ENCODE peak calls at places on chromosomes 13 and 19, in ten cellular contexts. One of them, this sample, is unnamed.

GRCh38 chr19:42422576-42423461 is 4.4 kb downstream of the LIPE start:
- DNase-seq in hepatocyte: peak; percentile 66
- DNase-seq in heart left ventricle: no peak
- DNase-seq in HepG2: peak; percentile 59
- DNase-seq in HFF-Myc: no peak
- DNase-seq in NB4: peak; percentile 52
- DNase-seq in gastrocnemius medialis: no peak
- DNase-seq in right atrium auricular region: no peak
- DNase-seq in A549: no peak
- DNase-seq in CD8-positive, alpha-beta T cell: peak; percentile 32
- DNase-seq in this sample: peak; percentile 49

GRCh38 chr19:31214086-31214485 is 135.2 kb downstream of the TSHZ3 start:
- DNase-seq in CD8-positive, alpha-beta T cell: peak; percentile 78
- DNase-seq in gastrocnemius medialis: peak; percentile 56
- DNase-seq in NB4: peak; percentile 87
- DNase-seq in A549: peak; percentile 80
- DNase-seq in right atrium auricular region: peak; percentile 77
- DNase-seq in HFF-Myc: peak; percentile 98
- DNase-seq in HepG2: no peak
- DNase-seq in hepatocyte: peak; percentile 73
- DNase-seq in heart left ventricle: peak; percentile 71
- DNase-seq in this sample: peak; percentile 41

GRCh38 chr19:33683881-33684549 is 62.3 kb downstream of the CHST8 start:
- DNase-seq in HFF-Myc: peak; percentile 3
- DNase-seq in NB4: peak; percentile 36
- DNase-seq in A549: peak; percentile 49
- DNase-seq in hepatocyte: peak; percentile 86
- DNase-seq in HepG2: peak; percentile 7
- DNase-seq in gastrocnemius medialis: no peak
- DNase-seq in heart left ventricle: peak; percentile 65
- DNase-seq in right atrium auricular region: no peak
- DNase-seq in CD8-positive, alpha-beta T cell: no peak
- DNase-seq in this sample: peak; percentile 33

GRCh38 chr19:14699641-14700040 is 9.8 kb downstream of the ZNF333 start:
- DNase-seq in right atrium auricular region: no peak
- DNase-seq in gastrocnemius medialis: no peak
- DNase-seq in hepatocyte: no peak
- DNase-seq in HFF-Myc: no peak
- DNase-seq in NB4: peak; percentile 56
- DNase-seq in A549: no peak
- DNase-seq in CD8-positive, alpha-beta T cell: no peak
- DNase-seq in heart left ventricle: no peak
- DNase-seq in HepG2: no peak
- DNase-seq in this sample: no peak

GRCh38 chr19:20607943-20608342 is 42.4 kb upstream of the ZNF737 start:
- DNase-seq in gastrocnemius medialis: no peak
- DNase-seq in A549: no peak
- DNase-seq in HepG2: no peak
- DNase-seq in right atrium auricular region: no peak
- DNase-seq in CD8-positive, alpha-beta T cell: no peak
- DNase-seq in hepatocyte: no peak
- DNase-seq in HFF-Myc: no peak
- DNase-seq in heart left ventricle: no peak
- DNase-seq in NB4: no peak
- DNase-seq in this sample: no peak

GRCh38 chr13:20525144-20525600 is 485 bp downstream of the CRYL1 start:
- DNase-seq in HepG2: peak; percentile 15
- DNase-seq in right atrium auricular region: no peak
- DNase-seq in hepatocyte: peak; percentile 50
- DNase-seq in A549: no peak
- DNase-seq in CD8-positive, alpha-beta T cell: no peak
- DNase-seq in HFF-Myc: no peak
- DNase-seq in NB4: no peak
- DNase-seq in gastrocnemius medialis: peak; percentile 13
- DNase-seq in heart left ventricle: peak; percentile 71
- DNase-seq in this sample: no peak

GRCh38 chr13:74045583-74045982 is 88.6 kb downstream of the KLF12 start:
- DNase-seq in NB4: no peak
- DNase-seq in right atrium auricular region: no peak
- DNase-seq in CD8-positive, alpha-beta T cell: no peak
- DNase-seq in A549: no peak
- DNase-seq in hepatocyte: no peak
- DNase-seq in heart left ventricle: no peak
- DNase-seq in HFF-Myc: no peak
- DNase-seq in HepG2: no peak
- DNase-seq in gastrocnemius medialis: no peak
- DNase-seq in this sample: no peak

GRCh38 chr19:41123716-41124244 is 9.5 kb downstream of the CYP2F1 start:
- DNase-seq in CD8-positive, alpha-beta T cell: no peak
- DNase-seq in gastrocnemius medialis: no peak
- DNase-seq in A549: no peak
- DNase-seq in hepatocyte: no peak
- DNase-seq in HFF-Myc: no peak
- DNase-seq in HepG2: no peak
- DNase-seq in NB4: no peak
- DNase-seq in heart left ventricle: no peak
- DNase-seq in right atrium auricular region: no peak
- DNase-seq in this sample: no peak

GRCh38 chr19:38975861-38976271 is 324 bp upstream of the FBXO17 start:
- DNase-seq in CD8-positive, alpha-beta T cell: no peak
- DNase-seq in right atrium auricular region: no peak
- DNase-seq in heart left ventricle: no peak
- DNase-seq in HFF-Myc: no peak
- DNase-seq in HepG2: peak; percentile 60
- DNase-seq in NB4: no peak
- DNase-seq in gastrocnemius medialis: no peak
- DNase-seq in hepatocyte: peak; percentile 70
- DNase-seq in A549: peak; percentile 71
- DNase-seq in this sample: no peak

GRCh38 chr19:34495416-34495815 is 13.9 kb downstream of the WTIP start:
- DNase-seq in HepG2: no peak
- DNase-seq in right atrium auricular region: no peak
- DNase-seq in A549: no peak
- DNase-seq in heart left ventricle: no peak
- DNase-seq in gastrocnemius medialis: no peak
- DNase-seq in hepatocyte: no peak
- DNase-seq in HFF-Myc: no peak
- DNase-seq in NB4: no peak
- DNase-seq in CD8-positive, alpha-beta T cell: no peak
- DNase-seq in this sample: no peak

GRCh38 chr13:98959299-98959698 is 18.6 kb downstream of the DOCK9 start:
- DNase-seq in A549: no peak
- DNase-seq in heart left ventricle: no peak
- DNase-seq in gastrocnemius medialis: no peak
- DNase-seq in HepG2: no peak
- DNase-seq in HFF-Myc: no peak
- DNase-seq in hepatocyte: no peak
- DNase-seq in right atrium auricular region: no peak
- DNase-seq in CD8-positive, alpha-beta T cell: no peak
- DNase-seq in NB4: no peak
- DNase-seq in this sample: no peak

GRCh38 chr13:76812971-76813691 is 73.1 kb downstream of the KCTD12 start:
- DNase-seq in HFF-Myc: no peak
- DNase-seq in heart left ventricle: no peak
- DNase-seq in CD8-positive, alpha-beta T cell: no peak
- DNase-seq in right atrium auricular region: peak; percentile 81
- DNase-seq in hepatocyte: no peak
- DNase-seq in NB4: no peak
- DNase-seq in A549: no peak
- DNase-seq in gastrocnemius medialis: peak; percentile 11
- DNase-seq in HepG2: no peak
- DNase-seq in this sample: peak; percentile 77

GRCh38 chr19:12665646-12666304 is 767 bp downstream of the MAN2B1 start:
- DNase-seq in hepatocyte: no peak
- DNase-seq in A549: no peak
- DNase-seq in NB4: peak; percentile 36
- DNase-seq in CD8-positive, alpha-beta T cell: no peak
- DNase-seq in HFF-Myc: no peak
- DNase-seq in gastrocnemius medialis: no peak
- DNase-seq in right atrium auricular region: no peak
- DNase-seq in heart left ventricle: no peak
- DNase-seq in HepG2: no peak
- DNase-seq in this sample: no peak

DNA sequence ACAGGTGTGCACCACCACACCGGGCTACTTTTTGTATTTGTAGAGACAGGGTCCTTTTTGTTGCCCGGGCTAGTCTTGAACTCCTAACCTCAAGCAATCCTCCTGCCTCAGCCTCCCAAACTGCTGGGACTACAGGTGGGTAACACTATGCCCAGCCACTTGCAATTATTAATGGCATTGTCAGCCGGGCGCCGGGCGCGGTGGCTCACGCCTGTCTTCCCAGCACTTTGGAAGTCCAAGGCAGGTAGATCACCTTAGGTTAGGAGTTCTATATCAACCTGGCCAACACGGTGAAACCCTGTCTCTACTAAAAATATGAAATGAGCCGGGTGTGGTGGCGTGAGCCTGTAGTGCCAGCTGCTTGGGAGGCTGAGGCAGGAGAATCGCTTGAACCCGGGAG is 2.7 kb upstream of the MEX3D start:
- DNase-seq in hepatocyte: no peak
- DNase-seq in heart left ventricle: no peak
- DNase-seq in CD8-positive, alpha-beta T cell: no peak
- DNase-seq in NB4: no peak
- DNase-seq in HFF-Myc: no peak
- DNase-seq in HepG2: no peak
- DNase-seq in right atrium auricular region: no peak
- DNase-seq in gastrocnemius medialis: no peak
- DNase-seq in A549: no peak
- DNase-seq in this sample: no peak
- H3K4me3 ChIP-seq in hepatocyte: no peak overlapping the region
- H3K4me3 ChIP-seq in heart left ventricle: no peak overlapping the region
- H3K4me3 ChIP-seq in CD8-positive, alpha-beta T cell: no peak overlapping the region
- H3K4me3 ChIP-seq in NB4: no peak overlapping the region
- H3K4me3 ChIP-seq in HFF-Myc: no peak overlapping the region
- H3K4me3 ChIP-seq in HepG2: no peak overlapping the region
- H3K4me3 ChIP-seq in right atrium auricular region: no peak overlapping the region
- H3K4me3 ChIP-seq in gastrocnemius medialis: no peak overlapping the region
- H3K4me3 ChIP-seq in A549: no peak overlapping the region
- H3K4me3 ChIP-seq in this sample: no peak overlapping the region

GRCh38 chr13:49977992-49978391 is 18.9 kb upstream of the TRIM13 start:
- DNase-seq in heart left ventricle: no peak
- DNase-seq in gastrocnemius medialis: no peak
- DNase-seq in CD8-positive, alpha-beta T cell: no peak
- DNase-seq in HFF-Myc: no peak
- DNase-seq in NB4: peak; percentile 71
- DNase-seq in A549: no peak
- DNase-seq in HepG2: no peak
- DNase-seq in hepatocyte: no peak
- DNase-seq in right atrium auricular region: no peak
- DNase-seq in this sample: no peak
- TF ChIP-seq CTCF in heart left ventricle: no peak
- TF ChIP-seq CTCF in gastrocnemius medialis: no peak
- TF ChIP-seq CTCF in CD8-positive, alpha-beta T cell: no peak
- TF ChIP-seq CTCF in HFF-Myc: no peak
- TF ChIP-seq CTCF in NB4: no peak
- TF ChIP-seq CTCF in A549: no peak
- TF ChIP-seq CTCF in HepG2: no peak
- TF ChIP-seq CTCF in hepatocyte: no peak
- TF ChIP-seq CTCF in right atrium auricular region: no peak
- TF ChIP-seq CTCF in this sample: no peak

DNA sequence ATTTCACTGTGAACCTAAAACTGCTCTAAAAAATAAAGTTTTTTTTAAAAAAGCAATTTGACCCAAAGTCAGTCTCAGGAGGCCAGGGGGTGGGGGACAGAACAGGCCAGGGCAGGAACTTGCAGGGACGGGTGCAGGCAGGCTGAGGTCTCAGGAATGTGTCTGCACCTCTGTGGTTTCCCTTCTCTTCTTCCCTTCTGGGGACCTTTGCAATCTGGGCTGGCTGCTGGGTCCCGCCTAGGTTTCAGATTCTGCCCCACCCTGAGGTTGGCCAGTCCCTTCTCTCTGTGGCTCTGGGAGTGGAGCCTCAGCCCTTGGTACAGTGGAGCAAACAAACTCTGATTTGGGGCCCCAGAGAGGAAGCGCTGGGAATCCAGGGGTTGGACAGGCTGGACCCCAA is 5.3 kb upstream of the F2RL3 start:
- DNase-seq in HepG2: no peak
- DNase-seq in heart left ventricle: no peak
- DNase-seq in NB4: no peak
- DNase-seq in gastrocnemius medialis: no peak
- DNase-seq in A549: no peak
- DNase-seq in hepatocyte: no peak
- DNase-seq in right atrium auricular region: no peak
- DNase-seq in HFF-Myc: no peak
- DNase-seq in CD8-positive, alpha-beta T cell: no peak
- DNase-seq in this sample: no peak
- H3K4me3 ChIP-seq in HepG2: no peak overlapping the region
- H3K4me3 ChIP-seq in heart left ventricle: no peak overlapping the region
- H3K4me3 ChIP-seq in NB4: no peak overlapping the region
- H3K4me3 ChIP-seq in gastrocnemius medialis: no peak overlapping the region
- H3K4me3 ChIP-seq in A549: no peak overlapping the region
- H3K4me3 ChIP-seq in hepatocyte: no peak overlapping the region
- H3K4me3 ChIP-seq in right atrium auricular region: no peak overlapping the region
- H3K4me3 ChIP-seq in HFF-Myc: no peak overlapping the region
- H3K4me3 ChIP-seq in CD8-positive, alpha-beta T cell: no peak overlapping the region
- H3K4me3 ChIP-seq in this sample: no peak overlapping the region

DNA sequence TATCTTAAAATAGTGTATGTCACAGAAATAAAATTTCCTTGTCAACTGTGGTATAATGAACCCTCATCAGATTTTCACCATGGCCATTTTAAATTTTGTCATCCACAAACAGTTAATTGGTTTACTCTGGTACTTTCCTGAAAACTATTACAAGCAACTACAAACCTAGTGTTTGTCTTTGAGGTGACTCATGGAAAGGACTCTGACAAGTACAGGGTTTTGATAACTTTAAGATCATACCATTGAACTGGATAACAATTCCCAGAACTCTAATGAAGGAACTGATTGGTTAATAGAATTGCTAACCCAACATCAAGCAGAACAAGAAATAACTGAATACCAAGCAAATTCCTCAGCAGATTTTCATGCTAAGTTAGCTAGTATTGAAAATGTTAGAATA is 237.7 kb upstream of the IPO5 start:
- DNase-seq in A549: no peak
- DNase-seq in right atrium auricular region: no peak
- DNase-seq in HepG2: no peak
- DNase-seq in gastrocnemius medialis: no peak
- DNase-seq in CD8-positive, alpha-beta T cell: no peak
- DNase-seq in NB4: no peak
- DNase-seq in HFF-Myc: no peak
- DNase-seq in heart left ventricle: no peak
- DNase-seq in hepatocyte: no peak
- DNase-seq in this sample: no peak
- TF ChIP-seq CTCF in A549: no peak
- TF ChIP-seq CTCF in right atrium auricular region: no peak
- TF ChIP-seq CTCF in HepG2: no peak
- TF ChIP-seq CTCF in gastrocnemius medialis: no peak
- TF ChIP-seq CTCF in CD8-positive, alpha-beta T cell: no peak
- TF ChIP-seq CTCF in NB4: no peak
- TF ChIP-seq CTCF in HFF-Myc: no peak
- TF ChIP-seq CTCF in heart left ventricle: no peak
- TF ChIP-seq CTCF in hepatocyte: no peak
- TF ChIP-seq CTCF in this sample: no peak

GRCh38 chr19:48746738-48747575 is at the start of gene IZUMO1:
- DNase-seq in heart left ventricle: peak; percentile 85
- DNase-seq in CD8-positive, alpha-beta T cell: no peak
- DNase-seq in hepatocyte: peak; percentile 91
- DNase-seq in right atrium auricular region: peak; percentile 87
- DNase-seq in A549: peak; percentile 99
- DNase-seq in gastrocnemius medialis: peak; percentile 68
- DNase-seq in HepG2: no peak
- DNase-seq in HFF-Myc: peak; percentile 73
- DNase-seq in NB4: no peak
- DNase-seq in this sample: peak; percentile 79
- H3K4me3 ChIP-seq in heart left ventricle: peak within 1 kb of the TSS; percentile 40
- H3K4me3 ChIP-seq in CD8-positive, alpha-beta T cell: no peak within 1 kb of the TSS
- H3K4me3 ChIP-seq in hepatocyte: no peak within 1 kb of the TSS
- H3K4me3 ChIP-seq in right atrium auricular region: peak within 1 kb of the TSS; percentile 30
- H3K4me3 ChIP-seq in A549: peak within 1 kb of the TSS; percentile 65
- H3K4me3 ChIP-seq in gastrocnemius medialis: peak within 1 kb of the TSS; percentile 56
- H3K4me3 ChIP-seq in HepG2: no peak within 1 kb of the TSS
- H3K4me3 ChIP-seq in HFF-Myc: peak within 1 kb of the TSS; percentile 49
- H3K4me3 ChIP-seq in NB4: no peak within 1 kb of the TSS
- H3K4me3 ChIP-seq in this sample: peak within 1 kb of the TSS; percentile 14